ENCODE peak calls at places on chromosome 19, in seven cellular contexts. One of them, this sample, is unnamed.

GRCh38 chr19:6465006-6465405 is 935 bp downstream of the CRB3 start:
- DNase-seq in AG10803: no peak
- DNase-seq in AG08396: peak; percentile 12
- DNase-seq in iPS DF 19.7: no peak
- DNase-seq in left ventricle myocardium inferior: no peak
- DNase-seq in stimulated activated CD8-positive, alpha-beta memory T cell treated with anti-CD3 and anti-CD28 coated beads, Interleukin-4, amount 100 ng/mL, for 1 hour: no peak
- DNase-seq in skeletal muscle cell: no peak
- DNase-seq in this sample: no peak

GRCh38 chr19:6577410-6578125 is 13.4 kb downstream of the CD70 start:
- DNase-seq in left ventricle myocardium inferior: no peak
- DNase-seq in stimulated activated CD8-positive, alpha-beta memory T cell treated with anti-CD3 and anti-CD28 coated beads, Interleukin-4, amount 100 ng/mL, for 1 hour: no peak
- DNase-seq in iPS DF 19.7: no peak
- DNase-seq in skeletal muscle cell: no peak
- DNase-seq in AG10803: peak; percentile 7
- DNase-seq in AG08396: no peak
- DNase-seq in this sample: no peak

GRCh38 chr19:18023596-18024212 is 15.7 kb downstream of the ARRDC2 start:
- DNase-seq in stimulated activated CD8-positive, alpha-beta memory T cell treated with anti-CD3 and anti-CD28 coated beads, Interleukin-4, amount 100 ng/mL, for 1 hour: no peak
- DNase-seq in skeletal muscle cell: peak; percentile 96
- DNase-seq in iPS DF 19.7: no peak
- DNase-seq in left ventricle myocardium inferior: peak; percentile 92
- DNase-seq in AG08396: no peak
- DNase-seq in AG10803: peak; percentile 39
- DNase-seq in this sample: no peak

GRCh38 chr19:33199441-33200265 is 5.5 kb downstream of the LRP3 start:
- DNase-seq in iPS DF 19.7: no peak
- DNase-seq in left ventricle myocardium inferior: no peak
- DNase-seq in skeletal muscle cell: no peak
- DNase-seq in AG10803: no peak
- DNase-seq in AG08396: no peak
- DNase-seq in stimulated activated CD8-positive, alpha-beta memory T cell treated with anti-CD3 and anti-CD28 coated beads, Interleukin-4, amount 100 ng/mL, for 1 hour: no peak
- DNase-seq in this sample: no peak

GRCh38 chr19:12880551-12881171 is 588 bp downstream of the DNASE2 start:
- DNase-seq in AG08396: peak; percentile 49
- DNase-seq in iPS DF 19.7: no peak
- DNase-seq in stimulated activated CD8-positive, alpha-beta memory T cell treated with anti-CD3 and anti-CD28 coated beads, Interleukin-4, amount 100 ng/mL, for 1 hour: no peak
- DNase-seq in left ventricle myocardium inferior: no peak
- DNase-seq in skeletal muscle cell: no peak
- DNase-seq in AG10803: no peak
- DNase-seq in this sample: no peak

GRCh38 chr19:1745589-1746031 is 7.7 kb upstream of the ONECUT3 start:
- DNase-seq in AG10803: no peak
- DNase-seq in AG08396: no peak
- DNase-seq in left ventricle myocardium inferior: no peak
- DNase-seq in iPS DF 19.7: no peak
- DNase-seq in stimulated activated CD8-positive, alpha-beta memory T cell treated with anti-CD3 and anti-CD28 coated beads, Interleukin-4, amount 100 ng/mL, for 1 hour: no peak
- DNase-seq in skeletal muscle cell: no peak
- DNase-seq in this sample: no peak

GRCh38 chr19:50890422-50891252 is 17.4 kb downstream of the KLK2 start:
- DNase-seq in AG10803: peak; percentile 30
- DNase-seq in stimulated activated CD8-positive, alpha-beta memory T cell treated with anti-CD3 and anti-CD28 coated beads, Interleukin-4, amount 100 ng/mL, for 1 hour: no peak
- DNase-seq in skeletal muscle cell: no peak
- DNase-seq in iPS DF 19.7: no peak
- DNase-seq in AG08396: no peak
- DNase-seq in left ventricle myocardium inferior: no peak
- DNase-seq in this sample: no peak

GRCh38 chr19:45200614-45201013 is 22.0 kb downstream of the BLOC1S3 start:
- DNase-seq in stimulated activated CD8-positive, alpha-beta memory T cell treated with anti-CD3 and anti-CD28 coated beads, Interleukin-4, amount 100 ng/mL, for 1 hour: no peak
- DNase-seq in left ventricle myocardium inferior: no peak
- DNase-seq in skeletal muscle cell: no peak
- DNase-seq in AG10803: peak; percentile 40
- DNase-seq in iPS DF 19.7: no peak
- DNase-seq in AG08396: no peak
- DNase-seq in this sample: no peak

GRCh38 chr19:56211718-56212117 is 9.6 kb downstream of the ZSCAN5C start:
- DNase-seq in left ventricle myocardium inferior: no peak
- DNase-seq in AG10803: no peak
- DNase-seq in AG08396: no peak
- DNase-seq in stimulated activated CD8-positive, alpha-beta memory T cell treated with anti-CD3 and anti-CD28 coated beads, Interleukin-4, amount 100 ng/mL, for 1 hour: no peak
- DNase-seq in skeletal muscle cell: no peak
- DNase-seq in iPS DF 19.7: no peak
- DNase-seq in this sample: no peak

GRCh38 chr19:1270854-1271527 is 1.9 kb downstream of the CIRBP start:
- DNase-seq in left ventricle myocardium inferior: no peak
- DNase-seq in AG10803: no peak
- DNase-seq in iPS DF 19.7: no peak
- DNase-seq in skeletal muscle cell: no peak
- DNase-seq in stimulated activated CD8-positive, alpha-beta memory T cell treated with anti-CD3 and anti-CD28 coated beads, Interleukin-4, amount 100 ng/mL, for 1 hour: no peak
- DNase-seq in AG08396: no peak
- DNase-seq in this sample: no peak

GRCh38 chr19:30222428-30222873 is 149.7 kb upstream of the ZNF536 start:
- DNase-seq in skeletal muscle cell: no peak
- DNase-seq in AG10803: no peak
- DNase-seq in stimulated activated CD8-positive, alpha-beta memory T cell treated with anti-CD3 and anti-CD28 coated beads, Interleukin-4, amount 100 ng/mL, for 1 hour: no peak
- DNase-seq in AG08396: peak; percentile 65
- DNase-seq in left ventricle myocardium inferior: no peak
- DNase-seq in iPS DF 19.7: no peak
- DNase-seq in this sample: no peak

GRCh38 chr19:49151339-49152217 is 3.6 kb downstream of the HRC start:
- DNase-seq in AG08396: peak; percentile 65
- DNase-seq in left ventricle myocardium inferior: peak; percentile 56
- DNase-seq in iPS DF 19.7: no peak
- DNase-seq in stimulated activated CD8-positive, alpha-beta memory T cell treated with anti-CD3 and anti-CD28 coated beads, Interleukin-4, amount 100 ng/mL, for 1 hour: no peak
- DNase-seq in skeletal muscle cell: no peak
- DNase-seq in AG10803: no peak
- DNase-seq in this sample: no peak

GRCh38 chr19:17757125-17757524 is 5.8 kb downstream of the FCHO1 start:
- DNase-seq in stimulated activated CD8-positive, alpha-beta memory T cell treated with anti-CD3 and anti-CD28 coated beads, Interleukin-4, amount 100 ng/mL, for 1 hour: no peak
- DNase-seq in AG10803: peak; percentile 17
- DNase-seq in skeletal muscle cell: no peak
- DNase-seq in iPS DF 19.7: no peak
- DNase-seq in left ventricle myocardium inferior: peak; percentile 71
- DNase-seq in AG08396: peak; percentile 73
- DNase-seq in this sample: no peak

GRCh38 chr19:55115446-55116065 is 1.9 kb downstream of the PPP1R12C start:
- DNase-seq in AG08396: no peak
- DNase-seq in AG10803: no peak
- DNase-seq in stimulated activated CD8-positive, alpha-beta memory T cell treated with anti-CD3 and anti-CD28 coated beads, Interleukin-4, amount 100 ng/mL, for 1 hour: no peak
- DNase-seq in skeletal muscle cell: no peak
- DNase-seq in iPS DF 19.7: no peak
- DNase-seq in left ventricle myocardium inferior: no peak
- DNase-seq in this sample: no peak

GRCh38 chr19:33301011-33301899 is 1.1 kb downstream of the CEBPA start:
- DNase-seq in iPS DF 19.7: no peak
- DNase-seq in AG08396: peak; percentile 18
- DNase-seq in left ventricle myocardium inferior: no peak
- DNase-seq in skeletal muscle cell: no peak
- DNase-seq in AG10803: peak; percentile 11
- DNase-seq in stimulated activated CD8-positive, alpha-beta memory T cell treated with anti-CD3 and anti-CD28 coated beads, Interleukin-4, amount 100 ng/mL, for 1 hour: no peak
- DNase-seq in this sample: no peak

GRCh38 chr19:10566658-10567410 is 1.0 kb upstream of the KRI1 start:
- DNase-seq in left ventricle myocardium inferior: no peak
- DNase-seq in iPS DF 19.7: no peak
- DNase-seq in AG10803: no peak
- DNase-seq in AG08396: no peak
- DNase-seq in stimulated activated CD8-positive, alpha-beta memory T cell treated with anti-CD3 and anti-CD28 coated beads, Interleukin-4, amount 100 ng/mL, for 1 hour: peak; percentile 38
- DNase-seq in skeletal muscle cell: no peak
- DNase-seq in this sample: no peak

GRCh38 chr19:53624776-53625540 is 6.8 kb upstream of the DPRX start:
- DNase-seq in skeletal muscle cell: no peak
- DNase-seq in left ventricle myocardium inferior: no peak
- DNase-seq in AG10803: no peak
- DNase-seq in AG08396: no peak
- DNase-seq in stimulated activated CD8-positive, alpha-beta memory T cell treated with anti-CD3 and anti-CD28 coated beads, Interleukin-4, amount 100 ng/mL, for 1 hour: no peak
- DNase-seq in iPS DF 19.7: no peak
- DNase-seq in this sample: no peak

GRCh38 chr19:19900124-19900523 is 622 bp upstream of the ZNF93 start:
- DNase-seq in left ventricle myocardium inferior: no peak
- DNase-seq in AG10803: peak; percentile 80
- DNase-seq in skeletal muscle cell: peak; percentile 53
- DNase-seq in iPS DF 19.7: no peak
- DNase-seq in AG08396: peak; percentile 21
- DNase-seq in stimulated activated CD8-positive, alpha-beta memory T cell treated with anti-CD3 and anti-CD28 coated beads, Interleukin-4, amount 100 ng/mL, for 1 hour: no peak
- DNase-seq in this sample: no peak

GRCh38 chr19:2287585-2287984 is 5.6 kb upstream of the PEAK3 start:
- DNase-seq in iPS DF 19.7: no peak
- DNase-seq in AG08396: no peak
- DNase-seq in left ventricle myocardium inferior: no peak
- DNase-seq in AG10803: no peak
- DNase-seq in stimulated activated CD8-positive, alpha-beta memory T cell treated with anti-CD3 and anti-CD28 coated beads, Interleukin-4, amount 100 ng/mL, for 1 hour: no peak
- DNase-seq in skeletal muscle cell: no peak
- DNase-seq in this sample: no peak

GRCh38 chr19:30647891-30648290 is 275.7 kb downstream of the ZNF536 start:
- DNase-seq in iPS DF 19.7: no peak
- DNase-seq in AG08396: no peak
- DNase-seq in stimulated activated CD8-positive, alpha-beta memory T cell treated with anti-CD3 and anti-CD28 coated beads, Interleukin-4, amount 100 ng/mL, for 1 hour: no peak
- DNase-seq in left ventricle myocardium inferior: no peak
- DNase-seq in AG10803: no peak
- DNase-seq in skeletal muscle cell: no peak
- DNase-seq in this sample: no peak

GRCh38 chr19:11767633-11768133 is 883 bp downstream of the ZNF441 start:
- DNase-seq in skeletal muscle cell: no peak
- DNase-seq in AG08396: peak; percentile 45
- DNase-seq in AG10803: peak; percentile 43
- DNase-seq in stimulated activated CD8-positive, alpha-beta memory T cell treated with anti-CD3 and anti-CD28 coated beads, Interleukin-4, amount 100 ng/mL, for 1 hour: no peak
- DNase-seq in iPS DF 19.7: no peak
- DNase-seq in left ventricle myocardium inferior: peak; percentile 17
- DNase-seq in this sample: no peak

GRCh38 chr19:14333101-14333871 is 48.0 kb upstream of the ADGRE5 start:
- DNase-seq in stimulated activated CD8-positive, alpha-beta memory T cell treated with anti-CD3 and anti-CD28 coated beads, Interleukin-4, amount 100 ng/mL, for 1 hour: no peak
- DNase-seq in iPS DF 19.7: no peak
- DNase-seq in AG10803: no peak
- DNase-seq in AG08396: peak; percentile 64
- DNase-seq in left ventricle myocardium inferior: peak; percentile 19
- DNase-seq in skeletal muscle cell: no peak
- DNase-seq in this sample: no peak

GRCh38 chr19:13902993-13903555 is 2.8 kb downstream of the BRME1 start:
- DNase-seq in stimulated activated CD8-positive, alpha-beta memory T cell treated with anti-CD3 and anti-CD28 coated beads, Interleukin-4, amount 100 ng/mL, for 1 hour: no peak
- DNase-seq in AG10803: no peak
- DNase-seq in AG08396: no peak
- DNase-seq in left ventricle myocardium inferior: no peak
- DNase-seq in skeletal muscle cell: no peak
- DNase-seq in iPS DF 19.7: no peak
- DNase-seq in this sample: no peak

GRCh38 chr19:2648528-2648937 is 54.0 kb downstream of the GNG7 start:
- DNase-seq in left ventricle myocardium inferior: peak; percentile 69
- DNase-seq in AG10803: peak; percentile 79
- DNase-seq in iPS DF 19.7: no peak
- DNase-seq in skeletal muscle cell: no peak
- DNase-seq in AG08396: peak; percentile 90
- DNase-seq in stimulated activated CD8-positive, alpha-beta memory T cell treated with anti-CD3 and anti-CD28 coated beads, Interleukin-4, amount 100 ng/mL, for 1 hour: peak; percentile 50
- DNase-seq in this sample: peak; percentile 34

GRCh38 chr19:54077334-54077733 is 3.8 kb downstream of the TARM1 start:
- DNase-seq in stimulated activated CD8-positive, alpha-beta memory T cell treated with anti-CD3 and anti-CD28 coated beads, Interleukin-4, amount 100 ng/mL, for 1 hour: no peak
- DNase-seq in left ventricle myocardium inferior: no peak
- DNase-seq in iPS DF 19.7: no peak
- DNase-seq in AG10803: no peak
- DNase-seq in skeletal muscle cell: no peak
- DNase-seq in AG08396: no peak
- DNase-seq in this sample: no peak

GRCh38 chr19:36605839-36606478 is 846 bp downstream of the ZNF382 start:
- DNase-seq in left ventricle myocardium inferior: no peak
- DNase-seq in AG10803: peak; percentile 11
- DNase-seq in skeletal muscle cell: no peak
- DNase-seq in stimulated activated CD8-positive, alpha-beta memory T cell treated with anti-CD3 and anti-CD28 coated beads, Interleukin-4, amount 100 ng/mL, for 1 hour: no peak
- DNase-seq in AG08396: no peak
- DNase-seq in iPS DF 19.7: no peak
- DNase-seq in this sample: no peak